ENCODE peak calls at places on chromosomes 13 and 19, in seven cellular contexts. U is tibial nerve, T is BE2C, L is left ventricle myocardium inferior, K is heart right ventricle, J is thoracic aorta, Q is PC-9. G is an unnamed sample.

GRCh38 chr13:39963612-39964011 is 308.1 kb downstream of the COG6 start:
- DNase-seq in Q (no peak), J (no peak), L (no peak), K (no peak), T (no peak), U (no peak), G (no peak)

GRCh38 chr13:24097667-24098066 is 62.9 kb upstream of the SPATA13 start:
- DNase-seq in L (no peak), K (no peak), Q (no peak), J (no peak), U (no peak), T (no peak), G (no peak)

GRCh38 chr13:20462533-20462915 is 63.1 kb downstream of the CRYL1 start:
- DNase-seq in J (no peak), U (no peak), Q (no peak), T (no peak), K (no peak), L (no peak), G (no peak)

GRCh38 chr13:56755181-56755580 is 385.5 kb upstream of the PRR20A start:
- DNase-seq in U (no peak), J (no peak), T (no peak), L (no peak), Q (no peak), K (no peak), G (no peak)

GRCh38 chr13:49443327-49443688 is 556 bp downstream of the CAB39L start:
- DNase-seq in Q (no peak), U (no peak), T (no peak), L (no peak), K (no peak), J (no peak), G (no peak)

GRCh38 chr19:41914906-41915247 is 13.4 kb downstream of the ERFL start:
- DNase-seq in Q (no peak), J (no peak), L (no peak), T (no peak), K (no peak), U (no peak), G (no peak)

GRCh38 chr13:50911051-50911690 is 1.6 kb downstream of the RNASEH2B start:
- DNase-seq in J (no peak), T (no peak), Q (no peak), U (no peak), K (no peak), L (no peak), G (no peak)

GRCh38 chr19:12646551-12646950 is 20.0 kb downstream of the MAN2B1 start:
- DNase-seq in U (no peak), J (no peak), K (no peak), T (no peak), L (no peak), Q (peak; percentile 29), G (no peak)

GRCh38 chr19:8238251-8238650 is 29.1 kb downstream of the CERS4 start:
- DNase-seq in K (no peak), L (no peak), T (no peak), U (no peak), Q (no peak), J (no peak), G (no peak)

GRCh38 chr19:2207991-2208860 is 27.9 kb downstream of the PLEKHJ1 start:
- DNase-seq in T (peak; percentile 79), U (peak; percentile 75), J (peak; percentile 12), L (peak; percentile 75), Q (no peak), K (peak; percentile 68), G (no peak)

GRCh38 chr13:97205971-97206370 is 16.2 kb upstream of the MBNL2 start:
- DNase-seq in U (no peak), K (no peak), Q (peak; percentile 87), T (no peak), L (no peak), J (no peak), G (no peak)

GRCh38 chr13:66748712-66749111 is 481.4 kb downstream of the PCDH9 start:
- DNase-seq in L (no peak), Q (no peak), K (no peak), T (no peak), U (no peak), J (no peak), G (no peak)

GRCh38 chr19:28961772-28962500 is 251.0 kb downstream of the UQCRFS1 start:
- DNase-seq in J (no peak), T (no peak), U (no peak), Q (no peak), L (no peak), K (no peak), G (no peak)

GRCh38 chr19:2042485-2043268 is 8.4 kb downstream of the MKNK2 start:
- DNase-seq in K (peak; percentile 55), U (no peak), Q (no peak), J (no peak), L (no peak), T (no peak), G (no peak)

GRCh38 chr19:43300206-43300605 is 30.9 kb upstream of the PSG9 start:
- DNase-seq in Q (peak; percentile 56), U (no peak), K (no peak), J (no peak), T (no peak), L (no peak), G (no peak)

GRCh38 chr19:34503546-34504272 is 22.2 kb downstream of the WTIP start:
- DNase-seq in U (no peak), L (peak; percentile 13), K (no peak), J (no peak), Q (no peak), T (no peak), G (no peak)

GRCh38 chr19:13938361-13939027 is at the start of gene PODNL1:
- DNase-seq in Q (no peak), T (no peak), L (no peak), K (no peak), U (peak; percentile 69), J (no peak), G (no peak)

GRCh38 chr13:74103970-74104555 is 30.1 kb downstream of the KLF12 start:
- DNase-seq in J (no peak), K (no peak), L (no peak), T (no peak), U (no peak), Q (no peak), G (no peak)

GRCh38 chr19:28185646-28186045 is 1027.3 kb downstream of the UQCRFS1 start:
- DNase-seq in Q (no peak), T (no peak), K (no peak), J (no peak), L (no peak), U (no peak), G (no peak)

GRCh38 chr19:31841755-31842154 is 492.5 kb upstream of the TSHZ3 start:
- DNase-seq in T (no peak), U (no peak), K (no peak), L (no peak), Q (no peak), J (no peak), G (no peak)

GRCh38 chr13:44972956-44973581 is 16.2 kb downstream of the NUFIP1 start:
- DNase-seq in L (no peak), Q (no peak), T (no peak), J (no peak), U (no peak), K (no peak), G (no peak)

GRCh38 chr19:49338023-49338677 is 2.9 kb downstream of the CD37 start:
- DNase-seq in Q (no peak), L (no peak), U (no peak), T (no peak), K (no peak), J (no peak), G (no peak)

DNA sequence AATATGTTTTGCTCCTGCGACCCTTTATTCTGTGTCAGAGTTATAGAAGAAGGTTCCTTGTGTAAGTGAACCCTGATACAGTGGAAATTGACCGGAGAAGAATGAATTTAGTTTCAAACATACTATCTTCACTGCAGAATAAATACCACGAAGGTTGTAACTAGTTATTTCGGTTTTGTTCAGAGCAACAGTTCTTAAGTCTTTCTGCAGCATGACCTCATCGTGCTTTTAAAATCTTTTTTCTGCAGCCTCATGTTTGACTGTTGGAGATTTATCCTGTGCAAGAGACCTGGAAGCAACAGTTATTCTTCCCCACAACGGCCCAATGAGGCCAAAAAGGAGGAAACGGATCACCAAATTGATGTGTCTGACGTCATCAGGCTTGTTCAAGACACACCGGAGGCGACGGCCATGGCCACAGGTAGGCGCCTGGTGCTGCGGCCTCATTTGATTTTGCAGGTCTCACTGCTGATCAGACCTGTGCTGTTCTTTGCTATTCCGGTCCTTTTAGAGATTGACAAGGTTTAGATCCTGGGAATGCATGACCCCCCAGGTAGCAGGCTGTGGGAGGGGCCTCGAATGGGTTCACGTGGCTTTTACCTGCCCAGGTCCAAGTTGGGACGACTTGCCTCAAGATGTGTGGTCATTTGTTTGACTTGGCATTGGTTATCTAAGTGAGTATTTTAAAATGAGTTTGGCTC is 66.9 kb upstream of the MCF2L start:
- DNase-seq in L (peak; percentile 9), Q (no peak), U (no peak), J (no peak), T (no peak), K (no peak), G (no peak)
- TF ChIP-seq CTCF in L (no peak), Q (no peak), U (no peak), J (no peak), T (no peak), K (no peak), G (no peak)

DNA sequence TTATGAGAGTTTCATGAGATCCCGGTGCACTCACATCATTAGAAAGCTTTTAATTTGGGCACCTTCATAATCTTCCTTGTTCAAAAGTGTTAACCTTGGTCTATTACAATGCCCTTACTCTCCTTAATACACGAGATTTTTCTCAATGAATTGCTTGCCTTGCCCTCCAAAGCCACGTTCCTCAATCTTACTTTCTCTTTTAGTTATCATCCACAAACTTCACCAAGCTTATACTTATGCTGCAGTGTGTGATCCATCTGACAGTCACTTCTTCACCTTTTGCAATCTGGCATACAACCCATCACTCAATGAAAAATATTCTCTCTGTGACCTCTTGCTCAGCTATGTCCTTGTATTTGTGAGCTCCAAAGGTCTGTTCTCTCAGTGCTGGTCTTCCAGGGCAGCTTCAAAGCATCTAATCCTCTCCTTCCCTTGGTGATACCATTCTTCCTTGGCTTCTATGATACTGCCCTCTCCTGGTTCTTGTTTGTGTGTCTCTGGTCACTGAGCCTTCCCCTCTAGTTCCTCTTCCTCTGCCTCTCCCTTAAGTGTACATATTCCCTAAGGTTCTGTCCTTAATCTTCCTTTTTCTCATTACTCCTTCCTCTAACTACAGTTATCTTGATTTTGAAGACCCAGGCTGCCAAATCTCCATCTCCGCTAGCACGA is 202.2 kb upstream of the STARD13 start:
- DNase-seq in Q (no peak), T (no peak), L (no peak), J (no peak), U (no peak), K (no peak), G (no peak)
- TF ChIP-seq CTCF in Q (peak; percentile 39), T (peak; percentile 55), L (peak; percentile 60), J (peak; percentile 27), U (peak; percentile 57), K (peak; percentile 40), G (peak; percentile 49)

DNA sequence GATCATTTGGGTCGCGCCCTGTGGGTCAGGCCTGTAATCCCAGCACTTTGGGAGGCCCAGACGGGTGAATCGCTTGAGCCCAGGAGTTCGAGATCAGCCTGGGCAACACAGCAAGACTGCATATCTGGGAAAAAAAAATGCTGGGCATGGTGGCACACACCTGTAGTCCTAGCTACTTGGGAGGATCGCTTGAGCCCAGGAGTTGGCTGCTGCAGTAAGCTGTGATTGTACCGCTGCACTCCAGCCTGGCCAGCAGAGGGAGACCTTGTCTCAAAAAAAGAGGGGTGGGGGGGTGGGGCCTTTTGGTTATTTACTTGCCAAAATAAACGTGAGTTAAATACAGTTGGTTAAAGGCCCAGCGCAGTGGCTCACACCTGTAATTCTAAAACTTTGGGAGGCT is 9.8 kb upstream of the ZNF544 start:
- DNase-seq in U (no peak), L (no peak), Q (no peak), J (no peak), K (no peak), T (peak; percentile 43), G (no peak)
- TF ChIP-seq CTCF in U (no peak), L (no peak), Q (peak; percentile 59), J (no peak), K (no peak), T (peak; percentile 66), G (no peak)

GRCh38 chr13:104571161-104571889 is 1505.1 kb upstream of the SLC10A2 start:
- DNase-seq in J (peak; percentile 57), U (peak; percentile 46), K (no peak), Q (peak; percentile 75), L (no peak), T (peak; percentile 82), G (no peak)
- TF ChIP-seq CTCF in J (peak; percentile 68), U (peak; percentile 74), K (peak; percentile 65), Q (peak; percentile 78), L (peak; percentile 72), T (peak; percentile 97), G (peak; percentile 50)